ENCODE peak calls at places on chromosome 22, in four cellular contexts. P is left lung, O is RWPE2, L is lower lobe of right lung. V is an unnamed sample. For H3K4me1, the result is how much of the 10 kb centered on the place peaks cover.

GRCh38 chr22:40024201-40025061 is 29.7 kb downstream of the FAM83F start:
- ATAC-seq in P (peak), L (peak), O (peak), V (peak)

GRCh38 chr22:44735518-44736428 is 16.6 kb upstream of the ARHGAP8 start:
- ATAC-seq in P (peak), O (peak), L (peak), V (peak)

GRCh38 chr22:28899199-28899853 is 16.0 kb downstream of the ZNRF3 start:
- ATAC-seq in O (peak), L (no peak), P (no peak), V (no peak)

GRCh38 chr22:22161924-22162851 is 82.4 kb upstream of the VPREB1 start:
- ATAC-seq in L (no peak), O (no peak), P (no peak), V (no peak)

GRCh38 chr22:40334899-40335298 is 11.4 kb upstream of the ADSL start:
- ATAC-seq in O (no peak), L (no peak), P (no peak), V (no peak)

GRCh38 chr22:48423481-48423901 is 1404.2 kb downstream of the BRD1 start:
- ATAC-seq in P (no peak), O (no peak), L (no peak), V (no peak)

GRCh38 chr22:28297504-28297903 is 378.4 kb upstream of the PITPNB start:
- ATAC-seq in O (no peak), P (no peak), L (no peak), V (no peak)

GRCh38 chr22:24583221-24583971 is 9.5 kb downstream of the LRRC75B start:
- ATAC-seq in L (peak), P (peak), O (no peak), V (peak)

GRCh38 chr22:32621656-32622003 is 147.0 kb downstream of the FBXO7 start:
- ATAC-seq in P (no peak), O (no peak), L (no peak), V (no peak)

GRCh38 chr22:23182289-23183106 is 2.2 kb downstream of the BCR start:
- ATAC-seq in P (peak), O (peak), L (no peak), V (no peak)

GRCh38 chr22:20508815-20509271 is 1.4 kb downstream of the MED15 start:
- ATAC-seq in L (peak), P (peak), O (no peak), V (no peak)

GRCh38 chr22:39939830-39940229 is 20.4 kb upstream of the TMA7B start:
- ATAC-seq in O (no peak), P (no peak), L (no peak), V (no peak)

GRCh38 chr22:23071163-23072034 is 1.1 kb downstream of the GNAZ start:
- ATAC-seq in O (no peak), P (no peak), L (no peak), V (no peak)

GRCh38 chr22:20354238-20354975 is 34.5 kb upstream of the DGCR6L start:
- ATAC-seq in O (no peak), P (no peak), L (no peak), V (no peak)

GRCh38 chr22:30885001-30885366 is 83.6 kb downstream of the MORC2 start:
- ATAC-seq in O (no peak), P (no peak), L (no peak), V (no peak)

GRCh38 chr22:38704568-38705234 is 1.0 kb upstream of the GTPBP1 start:
- ATAC-seq in P (no peak), L (no peak), O (no peak), V (no peak)
- H3K4me1 ChIP-seq in P (under half), L (under half), O (under half), V (under half)

DNA sequence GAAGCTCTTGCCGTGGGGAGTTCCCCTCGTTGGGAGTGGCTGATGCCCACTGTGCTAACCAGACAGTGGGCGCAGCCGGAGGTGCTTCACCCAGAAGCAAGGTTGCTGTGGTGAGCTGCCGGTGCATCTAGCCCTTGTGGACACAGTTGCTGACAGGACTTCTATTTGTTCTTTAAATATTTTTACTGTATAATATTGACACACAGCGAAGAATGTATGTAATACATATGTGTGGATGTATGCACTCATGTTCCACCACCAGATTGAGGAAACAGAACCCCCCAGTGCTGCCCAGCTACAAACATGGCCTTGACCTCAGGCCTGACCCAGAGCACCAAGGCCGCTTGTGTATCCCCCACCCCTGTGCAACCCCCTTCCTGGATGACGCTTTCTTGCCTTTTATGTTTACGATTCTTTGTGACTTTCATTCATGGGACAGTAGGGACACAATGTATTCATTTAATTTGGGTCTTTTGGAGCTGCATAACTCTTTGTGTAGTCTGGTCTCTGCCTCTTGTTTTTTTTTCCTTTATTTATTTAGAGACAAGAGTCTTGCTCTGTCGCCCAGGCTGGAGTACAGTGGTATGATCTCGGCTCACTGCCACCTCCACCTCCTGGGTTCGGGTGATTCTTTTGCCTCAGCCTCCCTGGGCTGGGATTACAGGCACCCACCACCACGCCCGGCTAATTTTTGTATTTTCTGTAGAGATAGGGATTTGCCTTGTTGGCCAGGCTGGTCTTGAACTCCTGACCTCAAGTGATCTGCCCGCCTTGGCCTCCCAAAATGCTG is 132.6 kb downstream of the TBC1D22A start:
- ATAC-seq in P (no peak), L (no peak), O (no peak), V (no peak)
- H3K27ac ChIP-seq in P (no peak), L (peak), O (no peak), V (peak)

GRCh38 chr22:41913040-41913719 is 1.7 kb downstream of the SHISA8 start:
- ATAC-seq in L (no peak), O (no peak), P (no peak), V (no peak)

GRCh38 chr22:41915035-41915782 is at the start of gene SHISA8:
- ATAC-seq in L (peak), O (peak), P (peak), V (peak)

GRCh38 chr22:41912338-41913039 is 2.4 kb downstream of the SHISA8 start:
- ATAC-seq in O (no peak), P (no peak), L (no peak), V (no peak)

GRCh38 chr22:41914611-41915034 is 251 bp downstream of the SHISA8 start:
- ATAC-seq in L (no peak), O (no peak), P (no peak), V (no peak)

DNA sequence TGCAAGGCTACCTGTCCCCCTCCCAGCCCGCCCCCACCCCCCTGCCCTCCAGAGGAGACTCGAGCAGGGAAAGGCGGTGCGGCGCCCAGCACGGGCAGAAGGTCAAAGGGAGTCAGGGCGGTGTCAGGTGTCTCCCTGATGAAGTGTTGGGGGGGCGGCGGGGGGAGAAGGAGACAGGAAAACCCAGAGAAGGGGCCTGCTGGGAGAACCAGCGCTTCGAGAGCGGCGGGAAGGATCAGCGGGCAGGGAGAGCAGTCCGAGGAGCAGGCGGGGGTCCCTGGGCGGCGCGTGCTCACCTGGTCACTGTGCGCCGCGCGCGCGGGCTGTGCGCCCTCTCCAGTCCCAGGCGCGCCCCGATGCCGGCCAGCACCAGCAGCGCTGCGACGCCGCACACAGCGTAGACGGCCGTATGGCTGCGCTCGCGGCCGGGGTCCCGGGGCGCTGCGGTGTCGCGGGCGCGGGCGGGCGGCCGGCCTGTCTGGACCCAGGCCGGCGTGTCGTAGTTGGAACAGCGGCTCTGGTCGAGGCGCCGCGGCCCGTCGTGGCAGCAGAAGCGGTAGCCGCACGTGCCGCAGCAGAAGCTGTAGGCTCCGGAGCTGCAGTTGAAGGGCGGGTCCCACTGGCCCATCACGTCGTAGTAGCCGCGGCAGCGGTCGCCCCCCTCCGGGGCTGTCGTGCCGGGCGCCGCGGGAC is 886 bp downstream of the SHISA8 start:
- ATAC-seq in O (no peak), P (no peak), L (no peak), V (no peak)
- H3K4me1 ChIP-seq in O (under half), P (under half), L (under half), V (half or more)

GRCh38 chr22:36306227-36306626 is 53.3 kb downstream of the APOL1 start:
- ATAC-seq in O (no peak), P (no peak), L (no peak), V (no peak)
- H3K27ac ChIP-seq in O (peak), P (no peak), L (no peak), V (peak)

DNA sequence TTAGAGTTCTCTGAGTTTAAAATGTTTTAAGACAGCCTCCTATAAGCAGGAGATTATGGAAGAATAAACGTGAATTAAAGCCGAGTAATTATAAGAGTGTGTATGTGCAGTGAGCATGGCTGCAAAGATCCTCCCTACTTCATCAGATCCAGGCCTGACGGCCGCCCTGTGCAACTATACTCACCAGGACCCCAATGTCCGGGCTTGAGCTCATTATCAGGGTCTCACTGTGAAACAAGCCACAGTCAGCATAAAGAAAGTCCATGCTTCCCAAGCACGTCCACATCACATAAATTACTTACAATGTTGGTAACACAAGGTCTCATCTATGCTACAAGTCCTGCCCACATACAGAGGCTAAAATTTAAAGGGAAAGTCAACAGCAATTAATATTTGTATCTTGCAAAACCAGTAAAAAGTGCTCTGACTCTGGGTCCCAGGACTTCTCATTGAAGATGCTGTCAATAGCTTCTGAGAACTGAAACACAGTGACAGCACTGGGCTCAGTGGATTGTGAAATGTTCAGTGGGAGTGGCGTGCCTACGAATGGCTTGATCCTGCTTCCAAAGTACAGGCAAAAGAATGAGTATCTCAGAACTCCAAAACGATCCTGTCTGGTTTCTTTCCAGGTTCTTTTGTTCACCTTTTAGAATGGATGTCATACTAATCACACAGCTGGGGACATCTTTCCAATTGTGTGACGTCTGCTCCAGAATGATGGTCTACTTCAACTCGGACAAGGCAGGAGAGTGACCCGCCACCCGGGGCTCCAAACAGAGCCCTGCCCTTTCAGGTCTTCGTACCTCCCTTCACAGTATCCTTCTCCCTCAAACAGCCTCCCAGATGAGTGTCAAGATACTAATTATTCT is 72.1 kb upstream of the ARFGAP3 start:
- ATAC-seq in O (no peak), L (peak), P (peak), V (peak)
- H3K4me1 ChIP-seq in O (under half), L (half or more), P (half or more), V (half or more)

DNA sequence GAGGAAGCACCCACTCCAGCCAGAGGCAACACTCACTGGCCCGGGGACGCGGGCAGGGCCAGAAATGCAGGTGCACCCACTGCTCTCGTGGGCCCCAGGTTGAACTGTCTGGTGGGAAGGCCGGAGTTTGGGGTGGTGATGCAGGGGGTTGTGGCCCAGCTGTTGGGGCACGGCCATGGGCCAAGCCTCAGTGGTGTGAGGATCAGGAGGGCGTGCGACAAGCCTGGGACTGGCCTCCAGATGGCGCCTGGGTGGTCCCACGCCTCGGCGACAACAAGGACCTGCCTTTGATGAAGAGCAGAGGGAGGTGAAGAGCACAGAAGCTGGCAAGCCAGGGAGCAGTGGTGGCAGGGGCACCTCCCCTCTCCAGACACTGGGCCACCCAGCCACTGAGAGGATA is 240.8 kb downstream of the BRD1 start:
- ATAC-seq in L (no peak), P (no peak), O (no peak), V (no peak)
- H3K27ac ChIP-seq in L (no peak), P (no peak), O (no peak), V (no peak)

DNA sequence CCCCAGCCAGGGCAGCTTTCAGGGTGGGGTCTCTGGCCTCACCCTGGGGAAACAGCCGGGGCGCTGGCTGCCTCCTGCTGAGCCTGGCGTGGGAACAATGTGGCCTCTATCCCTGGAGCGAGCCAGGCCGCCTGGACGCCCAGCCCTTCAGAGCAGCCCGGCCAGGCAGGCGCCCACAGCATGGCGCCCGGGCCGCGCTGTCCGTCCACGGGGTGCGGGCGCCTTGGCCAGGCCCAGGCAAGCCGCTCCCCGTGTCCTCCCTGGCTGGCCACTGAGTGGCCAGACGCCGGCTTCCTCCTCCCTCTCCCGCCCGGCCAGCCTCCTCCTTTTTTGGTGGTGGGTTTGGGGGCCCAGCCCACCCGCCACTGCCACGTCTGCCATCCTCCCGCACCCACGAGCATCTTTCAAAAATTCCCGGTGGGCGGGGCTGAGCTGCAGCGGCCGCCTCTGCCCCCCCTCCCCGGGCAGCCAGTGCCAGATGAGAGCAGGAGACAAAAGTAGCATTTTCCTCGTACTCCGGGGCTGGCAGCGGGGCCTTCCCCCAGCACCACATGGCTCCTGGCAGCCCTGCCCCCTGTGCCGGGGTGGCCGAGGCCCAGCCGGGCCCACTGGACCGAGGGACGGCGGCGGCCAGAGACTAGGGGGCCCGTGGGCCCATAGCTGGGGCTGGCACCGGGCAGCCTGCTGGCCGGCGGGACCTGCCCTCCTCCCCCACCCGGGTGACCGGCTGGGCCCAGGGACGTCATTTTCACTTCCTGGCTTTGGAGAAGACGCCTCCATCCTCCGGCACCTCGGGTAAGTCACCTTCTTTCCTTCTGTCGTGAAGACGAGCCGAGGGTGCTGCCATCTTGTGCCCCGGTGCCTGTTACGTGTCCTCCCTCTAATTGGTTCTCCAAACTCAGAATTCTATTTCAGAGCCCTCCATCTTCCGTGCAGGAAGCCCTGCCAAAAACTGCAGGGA is 70.2 kb upstream of the PPARA start:
- ATAC-seq in L (peak), O (peak), P (peak), V (peak)
- H3K4me1 ChIP-seq in L (half or more), O (under half), P (under half), V (half or more)

GRCh38 chr22:38034278-38034882 is 22.8 kb upstream of the PICK1 start:
- ATAC-seq in P (peak), O (peak), L (peak), V (peak)

GRCh38 chr22:38035530-38035885 is 21.7 kb upstream of the PICK1 start:
- ATAC-seq in O (no peak), P (no peak), L (no peak), V (no peak)

GRCh38 chr22:38033522-38034277 is 23.5 kb upstream of the PICK1 start:
- ATAC-seq in P (no peak), L (peak), O (no peak), V (peak)

GRCh38 chr22:38036392-38037062 is 20.7 kb upstream of the PICK1 start:
- ATAC-seq in L (no peak), O (no peak), P (no peak), V (no peak)

GRCh38 chr22:38034884-38035529 is 22.2 kb upstream of the PICK1 start:
- ATAC-seq in L (no peak), P (no peak), O (no peak), V (no peak)
- H3K27ac ChIP-seq in L (no peak), P (no peak), O (no peak), V (peak)

V was measured in gastroesophageal sphincter.